ENCODE peak calls at places on chromosomes 7 and 10, in eight cellular contexts. P is lower lobe of right lung, A is NCI-H2081, V is islet precursor cell, R is mammary epithelial cell, M is adipocyte, T is endothelial cell of umbilical vein, W is astrocyte of the hippocampus. K is an unnamed sample.
A peak's percentile ranks its signal among the peaks of the same experiment; 100 is the strongest.

GRCh38 chr7:146656988-146657387 is 540.4 kb downstream of the CNTNAP2 start:
- DNase-seq in P (no peak), A (no peak), V (no peak), R (no peak), M (peak; percentile 10), T (no peak), W (no peak), K (no peak)

GRCh38 chr7:69516208-69516820 is 82.0 kb upstream of the AUTS2 start:
- DNase-seq in P (no peak), A (no peak), V (no peak), R (no peak), M (no peak), T (no peak), W (no peak), K (no peak)

GRCh38 chr7:79714081-79714480 is 260.6 kb upstream of the MAGI2 start:
- DNase-seq in P (no peak), A (no peak), V (no peak), R (no peak), M (peak; percentile 0), T (no peak), W (no peak), K (no peak)

GRCh38 chr7:42617781-42618457 is 294.0 kb downstream of the C7orf25 start:
- DNase-seq in P (no peak), A (no peak), V (no peak), R (no peak), M (peak; percentile 32), T (no peak), W (no peak), K (no peak)

GRCh38 chr7:85730016-85730415 is 543.2 kb upstream of the SEMA3D start:
- DNase-seq in P (no peak), A (peak; percentile 78), V (no peak), R (no peak), M (peak; percentile 44), T (no peak), W (no peak), K (no peak)

GRCh38 chr7:100598425-100598824 is 3.7 kb upstream of the PCOLCE start:
- DNase-seq in P (no peak), A (no peak), V (no peak), R (no peak), M (no peak), T (no peak), W (peak; percentile 44), K (no peak)

GRCh38 chr7:129968592-129969383 is 16.0 kb upstream of the UBE2H start:
- DNase-seq in P (peak; percentile 11), A (no peak), V (no peak), R (no peak), M (no peak), T (no peak), W (no peak), K (no peak)

GRCh38 chr10:90642650-90643049 is 215.2 kb downstream of the HTR7 start:
- DNase-seq in P (no peak), A (no peak), V (no peak), R (no peak), M (peak; percentile 4), T (no peak), W (no peak), K (no peak)

GRCh38 chr7:123643495-123644428 is 11.9 kb upstream of the LMOD2 start:
- DNase-seq in P (no peak), A (peak; percentile 70), V (peak; percentile 88), R (peak; percentile 58), M (peak; percentile 81), T (peak; percentile 96), W (peak; percentile 75), K (peak; percentile 89)

GRCh38 chr7:2713370-2713769 is 25.4 kb downstream of the AMZ1 start:
- DNase-seq in P (no peak), A (no peak), V (peak; percentile 74), R (no peak), M (no peak), T (no peak), W (no peak), K (peak; percentile 41)

GRCh38 chr10:3893102-3893473 is 108.1 kb upstream of the KLF6 start:
- DNase-seq in P (no peak), A (no peak), V (no peak), R (no peak), M (no peak), T (no peak), W (no peak), K (no peak)

GRCh38 chr7:106031271-106032029 is 68.4 kb downstream of the CDHR3 start:
- DNase-seq in P (no peak), A (peak; percentile 77), V (no peak), R (no peak), M (no peak), T (peak; percentile 6), W (peak; percentile 58), K (peak; percentile 16)

GRCh38 chr10:102431452-102432124 is 786 bp downstream of the CUEDC2 start:
- DNase-seq in P (no peak), A (peak; percentile 11), V (peak; percentile 67), R (no peak), M (peak; percentile 51), T (no peak), W (peak; percentile 51), K (no peak)

GRCh38 chr10:82160291-82160690 is 285.3 kb downstream of the NRG3 start:
- DNase-seq in P (no peak), A (no peak), V (no peak), R (no peak), M (no peak), T (no peak), W (peak; percentile 1), K (no peak)

GRCh38 chr7:134154581-134155130 is 27.5 kb downstream of the LRGUK start:
- DNase-seq in P (no peak), A (no peak), V (no peak), R (peak; percentile 2), M (peak; percentile 8), T (no peak), W (peak; percentile 9), K (no peak)

GRCh38 chr7:47089068-47089417 is 492.9 kb downstream of the TNS3 start:
- DNase-seq in P (no peak), A (no peak), V (no peak), R (no peak), M (no peak), T (no peak), W (no peak), K (no peak)

GRCh38 chr10:109978481-109978880 is 29.3 kb upstream of the ADD3 start:
- DNase-seq in P (no peak), A (no peak), V (no peak), R (peak; percentile 26), M (peak; percentile 79), T (peak; percentile 66), W (peak; percentile 66), K (peak; percentile 63)

GRCh38 chr7:45269192-45269591 is 111.6 kb downstream of the RAMP3 start:
- DNase-seq in P (no peak), A (no peak), V (no peak), R (no peak), M (no peak), T (no peak), W (no peak), K (no peak)

GRCh38 chr10:11204355-11204879 is 186.7 kb downstream of the CELF2 start:
- DNase-seq in P (no peak), A (no peak), V (peak; percentile 54), R (no peak), M (no peak), T (peak; percentile 6), W (peak; percentile 54), K (no peak)

GRCh38 chr10:49222170-49222569 is 34.0 kb upstream of the TMEM273 start:
- DNase-seq in P (no peak), A (no peak), V (no peak), R (no peak), M (no peak), T (no peak), W (no peak), K (peak; percentile 5)

GRCh38 chr7:2018786-2019692 is 213.7 kb downstream of the MAD1L1 start:
- DNase-seq in P (peak; percentile 72), A (no peak), V (peak; percentile 63), R (no peak), M (peak; percentile 80), T (peak; percentile 37), W (peak; percentile 78), K (no peak)

GRCh38 chr7:6505685-6506559 is 45.3 kb downstream of the GRID2IP start:
- DNase-seq in P (no peak), A (no peak), V (no peak), R (no peak), M (no peak), T (no peak), W (no peak), K (no peak)

GRCh38 chr7:2785071-2785500 is 59.0 kb downstream of the GNA12 start:
- DNase-seq in P (no peak), A (no peak), V (no peak), R (peak; percentile 18), M (peak; percentile 48), T (peak; percentile 93), W (peak; percentile 86), K (peak; percentile 95)

GRCh38 chr7:79528421-79528820 is 75.0 kb upstream of the MAGI2 start:
- DNase-seq in P (no peak), A (no peak), V (peak; percentile 85), R (peak; percentile 97), M (no peak), T (no peak), W (peak; percentile 15), K (no peak)

K was measured in lung microvascular endothelial cell.